ENCODE peak calls at places on chromosome X, in ten cellular contexts. S is fibroblast of mammary gland, B is mammary epithelial cell, Y is left lung, M is ovary, F is heart left ventricle, H is cardiac fibroblast, T is suprapubic skin, C is HFF-Myc, U is WERI-Rb-1. A is an unnamed sample.

GRCh38 chrX:139198936-139199335 is 331.6 kb upstream of the F9 start:
- DNase-seq in S (no peak), M (no peak), F (no peak), T (no peak), Y (no peak), H (no peak), C (no peak), B (no peak), U (no peak), A (no peak)

GRCh38 chrX:149129767-149130166 is 375.3 kb downstream of the IDS start:
- DNase-seq in H (peak), C (no peak), M (no peak), Y (no peak), B (peak), U (no peak), F (no peak), S (peak), T (no peak), A (no peak)

GRCh38 chrX:41010188-41010846 is 74.9 kb upstream of the USP9X start:
- DNase-seq in S (peak), C (peak), F (peak), T (peak), M (peak), Y (peak), U (no peak), B (peak), H (peak), A (peak)

GRCh38 chrX:48893556-48894348 is 3.8 kb downstream of the TIMM17B start:
- DNase-seq in S (no peak), H (no peak), Y (no peak), T (no peak), M (no peak), F (no peak), C (no peak), U (no peak), B (no peak), A (no peak)

GRCh38 chrX:86379209-86379608 is 231.0 kb downstream of the DACH2 start:
- DNase-seq in Y (no peak), M (no peak), C (no peak), T (no peak), H (no peak), F (no peak), U (no peak), B (no peak), S (no peak), A (no peak)

GRCh38 chrX:86322913-86323312 is 174.7 kb downstream of the DACH2 start:
- DNase-seq in Y (no peak), M (no peak), H (no peak), C (no peak), F (no peak), B (no peak), S (no peak), U (no peak), T (no peak), A (no peak)

GRCh38 chrX:129634541-129634940 is 20.2 kb downstream of the APLN start:
- DNase-seq in C (no peak), T (no peak), H (peak), U (no peak), F (no peak), S (no peak), B (no peak), M (no peak), Y (no peak), A (no peak)

GRCh38 chrX:130340271-130340670 is 552 bp downstream of the SLC25A14 start:
- DNase-seq in Y (no peak), T (no peak), H (no peak), B (no peak), U (no peak), C (no peak), S (no peak), F (no peak), M (no peak), A (no peak)

GRCh38 chrX:47239199-47239598 is 6.4 kb downstream of the USP11 start:
- DNase-seq in C (no peak), F (no peak), H (no peak), U (no peak), S (no peak), T (no peak), M (no peak), B (no peak), Y (no peak), A (no peak)

GRCh38 chrX:123822965-123823364 is 36.9 kb upstream of the XIAP start:
- DNase-seq in T (no peak), U (no peak), B (no peak), S (no peak), H (no peak), F (no peak), Y (no peak), M (no peak), C (no peak), A (no peak)
- TF ChIP-seq CTCF in T (no peak), U (no peak), B (no peak), S (no peak), H (no peak), F (no peak), Y (no peak), M (no peak), C (no peak), A (no peak)

GRCh38 chrX:2828404-2829065 is at the start of gene GYG2:
- DNase-seq in F (no peak), T (no peak), M (no peak), C (no peak), S (peak), U (peak), B (no peak), Y (no peak), H (peak), A (no peak)
- H3K4me3 ChIP-seq in F (peak), T (peak), M (peak), C (no peak), S (no peak), U (peak), B (no peak), Y (peak), H (peak), A (peak)

GRCh38 chrX:104113237-104113965 is 1.1 kb downstream of the ZCCHC18 start:
- DNase-seq in U (peak), Y (peak), M (peak), F (peak), C (peak), S (peak), B (peak), H (peak), T (no peak), A (no peak)
- TF ChIP-seq CTCF in U (peak), Y (no peak), M (no peak), F (peak), C (peak), S (peak), B (peak), H (peak), T (peak), A (peak)

GRCh38 chrX:56802921-56803848 is 74.1 kb downstream of the NBDY start:
- DNase-seq in F (peak), B (peak), S (peak), C (no peak), U (peak), H (peak), M (peak), T (no peak), Y (no peak), A (peak)
- H3K4me3 ChIP-seq in F (peak), B (peak), S (peak), C (no peak), U (peak), H (no peak), M (peak), T (no peak), Y (no peak), A (peak)

DNA sequence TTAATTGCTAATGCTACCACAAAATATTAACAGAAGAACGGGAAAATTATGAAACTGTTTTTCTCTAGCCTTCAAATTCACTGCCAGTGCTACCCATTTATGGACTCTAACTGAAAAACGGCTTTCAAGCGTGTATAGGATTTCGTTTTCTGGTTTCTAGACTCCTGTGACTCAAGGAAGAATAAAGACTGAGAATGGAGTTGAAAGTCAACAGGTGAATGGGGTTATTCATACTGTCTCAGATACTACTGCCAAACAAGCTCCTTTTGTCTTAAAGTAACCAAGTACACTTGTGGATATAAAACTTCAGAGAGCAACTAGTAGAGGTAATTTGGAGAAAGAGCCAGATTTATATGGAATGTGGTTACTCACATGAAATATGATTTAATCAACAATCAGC is 251.1 kb upstream of the ITM2A start:
- DNase-seq in C (no peak), T (no peak), S (no peak), M (no peak), B (no peak), F (no peak), Y (no peak), H (no peak), U (no peak), A (no peak)
- TF ChIP-seq CTCF in C (no peak), T (no peak), S (no peak), M (no peak), B (no peak), F (no peak), Y (no peak), H (no peak), U (no peak), A (no peak)

GRCh38 chrX:87664381-87664780 is 146.8 kb downstream of the KLHL4 start:
- DNase-seq in M (no peak), S (peak), B (peak), Y (no peak), T (no peak), H (peak), C (no peak), F (no peak), U (no peak), A (no peak)
- H3K4me3 ChIP-seq in M (no peak), S (no peak), B (no peak), Y (no peak), T (no peak), H (no peak), C (no peak), F (no peak), U (no peak), A (no peak)